ENCODE peak calls at places on chromosomes 7 and 10, in four cellular contexts. M is activated CD8-positive, alpha-beta memory T cell treated with anti-CD3 and anti-CD28 coated beads for 48 hours; D is HuH-7.5; O is stimulated activated CD4-positive, alpha-beta T cell treated with anti-CD3 and anti-CD28 coated beads, Interleukin-1b, Interleukin-23, amount 100 ng/mL, for 24 hours. H is an unnamed sample.

GRCh38 chr7:157189405-157189804 is 50.7 kb downstream of the UBE3C start:
- DNase-seq in M (no peak), D (no peak), O (no peak), H (no peak)

GRCh38 chr10:78937800-78938694 is 130.7 kb upstream of the ZMIZ1 start:
- DNase-seq in M (no peak), D (peak; percentile 38), O (no peak), H (no peak)

GRCh38 chr10:70391654-70392053 is 9.2 kb upstream of the LRRC20 start:
- DNase-seq in M (no peak), D (no peak), O (no peak), H (no peak)

GRCh38 chr7:75887669-75888369 is 9.0 kb downstream of the RHBDD2 start:
- DNase-seq in M (no peak), D (no peak), O (no peak), H (no peak)

GRCh38 chr7:77497079-77497478 is 40.0 kb upstream of the PTPN12 start:
- DNase-seq in M (no peak), D (no peak), O (no peak), H (no peak)

GRCh38 chr7:66162622-66163021 is 42.5 kb upstream of the TPST1 start:
- DNase-seq in M (no peak), D (no peak), O (no peak), H (no peak)

GRCh38 chr7:13850185-13850752 is 139.2 kb downstream of the ETV1 start:
- DNase-seq in M (no peak), D (no peak), O (peak; percentile 26), H (no peak)

GRCh38 chr10:16594106-16594505 is 72.4 kb upstream of the C1QL3 start:
- DNase-seq in M (no peak), D (no peak), O (no peak), H (no peak)

GRCh38 chr7:28955723-28956607 is 2.2 kb downstream of the TRIL start:
- DNase-seq in M (no peak), D (peak; percentile 79), O (no peak), H (peak; percentile 84)

GRCh38 chr10:98201760-98202159 is 66.2 kb downstream of the LOXL4 start:
- DNase-seq in M (no peak), D (no peak), O (no peak), H (no peak)

GRCh38 chr7:115004121-115004520 is 82.2 kb downstream of the MDFIC start:
- DNase-seq in M (no peak), D (no peak), O (no peak), H (no peak)

GRCh38 chr10:128631801-128632241 is 505.6 kb upstream of the MKI67 start:
- DNase-seq in M (no peak), D (no peak), O (no peak), H (no peak)

H was measured in Caco-2.